ENCODE peak calls at places on chromosomes 6 and 20, in ten cellular contexts. F is mammary epithelial cell, Q is PC-3, R is HepG2, Y is neuronal stem cell, H is mesenchymal stem cell, C is IMR-90, X is astrocyte, I is GM12878, V is fibroblast of lung. D is an unnamed sample.

GRCh38 chr20:47181056-47181862 is 175.2 kb downstream of the ZMYND8 start:
- DNase-seq in Y (no peak), F (peak), I (no peak), Q (peak), V (peak), X (peak), C (peak), R (peak), H (peak), D (peak)

GRCh38 chr6:148440021-148440420 is 97.4 kb downstream of the SASH1 start:
- DNase-seq in Q (no peak), V (no peak), R (no peak), H (no peak), Y (no peak), F (no peak), I (no peak), X (no peak), C (no peak), D (peak)

GRCh38 chr20:23157741-23158140 is 71.6 kb upstream of the CD93 start:
- DNase-seq in I (no peak), H (peak), R (no peak), Y (no peak), X (peak), V (peak), F (peak), C (no peak), Q (no peak), D (no peak)

GRCh38 chr6:75204959-75205775 is 686 bp downstream of the COL12A1 start:
- DNase-seq in I (no peak), X (peak), C (peak), R (no peak), H (peak), V (peak), Q (peak), Y (peak), F (peak), D (peak)

GRCh38 chr20:11432407-11432806 is 485.3 kb upstream of the BTBD3 start:
- DNase-seq in R (no peak), V (peak), C (peak), Y (no peak), Q (peak), I (no peak), F (peak), H (peak), X (peak), D (peak)

GRCh38 chr6:10852281-10852965 is 14.1 kb upstream of the MAK start:
- DNase-seq in R (no peak), H (no peak), V (no peak), X (no peak), F (no peak), Y (no peak), I (no peak), Q (no peak), C (no peak), D (no peak)

GRCh38 chr6:136069119-136069518 is 181.0 kb downstream of the MTFR2 start:
- DNase-seq in H (peak), F (peak), V (peak), C (peak), R (no peak), Y (no peak), Q (no peak), I (no peak), X (peak), D (peak)

GRCh38 chr6:143498428-143498827 is 13.1 kb downstream of the FUCA2 start:
- DNase-seq in X (no peak), I (no peak), Y (no peak), C (no peak), R (no peak), V (no peak), H (no peak), Q (no peak), F (no peak), D (no peak)

GRCh38 chr6:111589366-111589765 is 16.3 kb downstream of the TRAF3IP2 start:
- DNase-seq in R (peak), Y (no peak), X (peak), I (no peak), Q (peak), C (peak), F (peak), V (peak), H (peak), D (peak)

GRCh38 chr6:35304299-35304698 is 6.7 kb downstream of the DEF6 start:
- DNase-seq in Q (no peak), F (no peak), H (peak), X (no peak), C (no peak), Y (no peak), R (no peak), I (no peak), V (no peak), D (no peak)

GRCh38 chr6:81731814-81732213 is 20.7 kb downstream of the TENT5A start:
- DNase-seq in H (peak), C (no peak), V (peak), I (no peak), Q (peak), R (no peak), F (no peak), Y (no peak), X (peak), D (no peak)

GRCh38 chr6:107323133-107323785 is 136.1 kb downstream of the PDSS2 start:
- DNase-seq in H (no peak), I (no peak), R (no peak), V (peak), Y (no peak), Q (no peak), X (peak), F (no peak), C (peak), D (peak)

GRCh38 chr20:40738976-40739375 is 49.9 kb upstream of the MAFB start:
- DNase-seq in C (no peak), R (no peak), Y (no peak), I (no peak), F (no peak), X (no peak), H (no peak), V (no peak), Q (no peak), D (no peak)

GRCh38 chr20:40868568-40869223 is 159.9 kb upstream of the TOP1 start:
- DNase-seq in Q (no peak), X (peak), F (no peak), R (no peak), C (peak), I (no peak), Y (no peak), H (peak), V (peak), D (peak)

GRCh38 chr20:58212636-58213035 is 15.8 kb downstream of the ANKRD60 start:
- DNase-seq in R (no peak), X (no peak), Y (no peak), Q (no peak), F (no peak), I (no peak), V (no peak), C (no peak), H (no peak), D (no peak)

GRCh38 chr20:17952692-17953684 is 15.6 kb downstream of the SNX5 start:
- DNase-seq in I (no peak), X (no peak), C (no peak), F (no peak), Q (no peak), H (no peak), R (no peak), Y (no peak), V (no peak), D (no peak)

GRCh38 chr20:44834693-44835092 is 24.3 kb upstream of the RIMS4 start:
- DNase-seq in F (no peak), X (no peak), V (no peak), I (no peak), Q (no peak), R (no peak), Y (no peak), H (no peak), C (no peak), D (no peak)

GRCh38 chr6:53792973-53793317 is 1.9 kb upstream of the LRRC1 start:
- DNase-seq in H (no peak), X (no peak), V (no peak), Q (no peak), R (no peak), F (no peak), Y (no peak), C (no peak), I (no peak), D (no peak)

GRCh38 chr6:122007366-122007765 is 392.1 kb upstream of the HSF2 start:
- DNase-seq in H (no peak), Q (no peak), V (peak), X (no peak), Y (no peak), I (no peak), F (no peak), C (peak), R (no peak), D (peak)

GRCh38 chr20:36234771-36235320 is 1.4 kb upstream of the AAR2 start:
- DNase-seq in C (no peak), R (no peak), V (no peak), H (no peak), X (no peak), F (no peak), I (no peak), Q (no peak), Y (no peak), D (no peak)

GRCh38 chr6:139452176-139452876 is 77.9 kb upstream of the CITED2 start:
- DNase-seq in R (no peak), Q (peak), I (no peak), V (peak), H (no peak), X (peak), C (peak), Y (no peak), F (peak), D (peak)

GRCh38 chr6:42118162-42119001 is 24.0 kb downstream of the C6orf132 start:
- DNase-seq in V (peak), F (peak), C (no peak), Y (no peak), Q (peak), X (no peak), I (no peak), H (no peak), R (peak), D (peak)

GRCh38 chr6:21594427-21595264 is 1.1 kb downstream of the SOX4 start:
- DNase-seq in X (peak), C (peak), I (no peak), Q (peak), Y (no peak), F (peak), R (peak), H (peak), V (peak), D (peak)

GRCh38 chr6:51468704-51469103 is 618.7 kb downstream of the PKHD1 start:
- DNase-seq in X (no peak), H (no peak), Y (no peak), I (no peak), R (no peak), F (no peak), V (no peak), Q (no peak), C (no peak), D (no peak)

GRCh38 chr6:41699063-41699462 is 36.3 kb downstream of the TFEB start:
- DNase-seq in I (no peak), X (no peak), V (no peak), C (no peak), Y (no peak), Q (no peak), F (no peak), H (no peak), R (no peak), D (no peak)

GRCh38 chr20:50027611-50028105 is 44.9 kb downstream of the SNAI1 start:
- DNase-seq in V (peak), C (peak), Y (no peak), X (peak), Q (peak), I (no peak), R (no peak), F (peak), H (peak), D (peak)

GRCh38 chr6:39430968-39431523 is 108.5 kb upstream of the KCNK16 start:
- DNase-seq in V (peak), Y (no peak), F (no peak), X (no peak), C (no peak), I (no peak), R (no peak), H (peak), Q (no peak), D (peak)

GRCh38 chr20:49786671-49787370 is 25.8 kb upstream of the SLC9A8 start:
- DNase-seq in H (no peak), I (no peak), Y (no peak), R (no peak), V (no peak), F (no peak), C (peak), Q (peak), X (no peak), D (peak)

GRCh38 chr6:70312165-70312564 is 9.3 kb upstream of the COL9A1 start:
- DNase-seq in F (peak), X (peak), I (peak), Q (peak), C (peak), R (peak), Y (no peak), H (peak), V (peak), D (peak)

GRCh38 chr6:3418521-3419060 is 38.3 kb downstream of the SLC22A23 start:
- DNase-seq in I (no peak), Y (no peak), V (no peak), C (peak), H (no peak), X (no peak), Q (peak), R (peak), F (no peak), D (no peak)

GRCh38 chr6:34630040-34630439 is 66.5 kb downstream of the ILRUN start:
- DNase-seq in H (peak), R (peak), Y (no peak), V (peak), I (no peak), Q (peak), F (peak), C (peak), X (peak), D (peak)

GRCh38 chr6:131116755-131117360 is 18.4 kb upstream of the AKAP7 start:
- DNase-seq in Y (no peak), I (no peak), V (peak), F (peak), C (peak), R (peak), H (peak), Q (peak), X (no peak), D (peak)

GRCh38 chr6:36598739-36599318 is 4.7 kb downstream of the SRSF3 start:
- DNase-seq in R (no peak), H (no peak), F (no peak), Q (no peak), X (no peak), V (no peak), Y (no peak), C (no peak), I (no peak), D (no peak)
- H3K9ac ChIP-seq in R (no peak), H (peak), F (peak), Q (no peak), X (peak), V (no peak), Y (no peak), C (peak), I (no peak), D (peak)

GRCh38 chr6:119431799-119432198 is 82.2 kb upstream of the MAN1A1 start:
- DNase-seq in C (no peak), I (no peak), R (no peak), Q (no peak), V (no peak), H (no peak), Y (no peak), X (no peak), F (no peak), D (no peak)

GRCh38 chr6:119430820-119431219 is 81.3 kb upstream of the MAN1A1 start:
- DNase-seq in X (no peak), V (no peak), Q (no peak), R (no peak), H (no peak), I (no peak), C (no peak), Y (no peak), F (no peak), D (no peak)

GRCh38 chr6:119440953-119441352 is 91.4 kb upstream of the MAN1A1 start:
- DNase-seq in C (no peak), Y (no peak), H (no peak), R (no peak), Q (no peak), F (no peak), V (no peak), X (no peak), I (no peak), D (no peak)

GRCh38 chr6:119436583-119436982 is 87.0 kb upstream of the MAN1A1 start:
- DNase-seq in C (no peak), H (no peak), X (no peak), F (no peak), R (no peak), I (no peak), Y (no peak), Q (no peak), V (no peak), D (no peak)
- H3K9ac ChIP-seq in C (no peak), H (no peak), X (no peak), F (no peak), R (no peak), I (no peak), Y (no peak), Q (no peak), V (no peak), D (no peak)

GRCh38 chr6:158086706-158087518 is 81.2 kb downstream of the SERAC1 start:
- DNase-seq in X (no peak), I (no peak), R (no peak), Y (no peak), V (no peak), F (no peak), H (no peak), Q (no peak), C (no peak), D (no peak)
- H3K9ac ChIP-seq in X (peak), I (no peak), R (no peak), Y (no peak), V (no peak), F (no peak), H (no peak), Q (no peak), C (no peak), D (no peak)

GRCh38 chr6:6883011-6883410 is 224.8 kb upstream of the RREB1 start:
- DNase-seq in Y (no peak), R (no peak), Q (peak), I (no peak), V (no peak), C (no peak), X (no peak), F (no peak), H (no peak), D (no peak)

GRCh38 chr6:6884193-6884627 is 223.6 kb upstream of the RREB1 start:
- DNase-seq in R (no peak), F (no peak), H (no peak), V (peak), I (no peak), Q (no peak), Y (no peak), C (no peak), X (no peak), D (no peak)

GRCh38 chr6:6886886-6887285 is 220.9 kb upstream of the RREB1 start:
- DNase-seq in C (no peak), V (no peak), H (no peak), F (no peak), Q (no peak), Y (no peak), I (no peak), X (no peak), R (no peak), D (no peak)

GRCh38 chr6:6886160-6886885 is 221.4 kb upstream of the RREB1 start:
- DNase-seq in Q (no peak), R (no peak), X (no peak), H (no peak), C (no peak), Y (no peak), V (no peak), F (no peak), I (no peak), D (no peak)

DNA sequence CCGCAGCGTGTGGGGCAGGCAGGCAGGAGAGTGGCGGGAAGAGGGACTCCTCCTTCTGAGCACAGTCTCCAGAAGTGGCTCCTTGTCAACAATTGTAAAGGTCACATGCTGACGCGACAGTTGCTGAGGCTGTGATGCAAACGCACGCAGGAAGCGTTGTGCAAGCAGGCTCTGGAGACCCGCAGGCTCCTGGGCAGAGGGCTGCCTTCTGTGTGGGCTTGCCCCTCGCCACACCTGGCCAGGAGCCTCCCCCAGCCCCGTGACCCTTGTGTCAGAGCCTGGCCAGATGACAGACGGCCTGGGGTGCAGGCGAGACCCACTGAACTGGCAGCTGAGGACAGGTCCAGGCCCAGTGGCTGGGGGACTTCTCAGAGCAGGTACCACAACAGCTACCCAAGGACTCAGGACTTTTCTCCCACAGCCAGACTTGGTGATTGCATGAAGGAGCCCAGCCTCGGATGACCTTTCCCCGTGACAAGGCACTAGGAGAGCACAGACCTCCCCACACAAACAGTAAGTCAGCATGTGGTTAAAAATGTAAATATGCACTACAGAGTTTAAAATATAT is 222.2 kb upstream of the RREB1 start:
- DNase-seq in C (no peak), X (no peak), F (no peak), I (no peak), Y (no peak), V (no peak), H (peak), Q (no peak), R (no peak), D (no peak)
- H3K9ac ChIP-seq in C (no peak), X (no peak), F (no peak), I (no peak), Y (peak), V (no peak), H (no peak), Q (no peak), R (no peak), D (peak)

GRCh38 chr6:32047855-32048766 is 9.9 kb downstream of the CYP21A2 start:
- DNase-seq in X (no peak), C (peak), F (peak), R (peak), Y (peak), V (no peak), Q (peak), H (peak), I (no peak), D (peak)

GRCh38 chr6:32046450-32047083 is 8.4 kb downstream of the CYP21A2 start:
- DNase-seq in Y (peak), X (no peak), C (no peak), I (no peak), V (peak), R (peak), Q (peak), F (no peak), H (peak), D (peak)

GRCh38 chr6:32047539-32047854 is 9.3 kb downstream of the CYP21A2 start:
- DNase-seq in Y (no peak), Q (no peak), X (no peak), R (no peak), V (no peak), H (no peak), I (no peak), F (no peak), C (no peak), D (no peak)

GRCh38 chr6:32045811-32046449 is 7.7 kb downstream of the CYP21A2 start:
- DNase-seq in R (no peak), V (no peak), F (no peak), H (peak), X (no peak), Q (no peak), I (no peak), C (no peak), Y (no peak), D (no peak)

DNA sequence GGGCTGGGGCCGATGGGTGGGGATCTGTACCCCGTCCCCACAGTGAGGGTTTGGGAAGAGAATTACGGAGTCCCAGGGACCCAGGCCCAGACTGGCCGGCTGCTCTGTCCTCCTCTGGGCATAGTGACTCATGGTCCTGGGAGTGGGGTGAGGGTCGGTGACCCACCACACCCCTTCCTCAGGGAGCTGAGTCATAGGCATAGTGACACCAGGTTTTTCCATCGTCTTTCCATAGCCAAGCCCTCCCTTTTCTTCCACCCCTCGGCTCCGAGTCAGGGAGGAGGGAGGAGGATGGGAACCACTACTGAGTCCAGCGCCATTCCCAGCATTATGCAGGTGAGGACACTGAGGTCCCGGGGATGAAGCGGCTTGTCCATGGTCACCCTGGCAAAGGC is 8.9 kb downstream of the CYP21A2 start:
- DNase-seq in I (no peak), Y (peak), H (peak), X (peak), F (no peak), R (peak), C (peak), V (peak), Q (peak), D (peak)
- H3K9ac ChIP-seq in I (no peak), Y (no peak), H (peak), X (no peak), F (no peak), R (no peak), C (no peak), V (peak), Q (peak), D (peak)